ENCODE peak calls at places on chromosomes 3 and 15, in eight cellular contexts. M is CD8-positive, alpha-beta T cell; X is nephron progenitor cell; W is endodermal cell; B is neural progenitor cell; G is fibroblast of mammary gland; O is GM13977; I is foreskin fibroblast. Z is an unnamed sample.

GRCh38 chr3:160931474-160931873 is 173.7 kb downstream of the B3GALNT1 start:
- DNase-seq in I (peak; percentile 62), M (no peak), B (no peak), X (no peak), W (no peak), G (peak; percentile 78), O (no peak), Z (no peak)

GRCh38 chr15:92029767-92030166 is 176.3 kb downstream of the SLCO3A1 start:
- DNase-seq in B (no peak), X (no peak), M (no peak), W (peak; percentile 20), I (no peak), O (no peak), G (no peak), Z (no peak)

GRCh38 chr3:142734834-142735233 is 11.0 kb downstream of the TRPC1 start:
- DNase-seq in B (no peak), G (no peak), X (no peak), W (no peak), M (no peak), I (no peak), O (no peak), Z (no peak)

GRCh38 chr3:190239325-190239724 is 82.9 kb downstream of the CLDN1 start:
- DNase-seq in B (no peak), W (no peak), M (no peak), G (no peak), O (no peak), X (no peak), I (no peak), Z (no peak)

GRCh38 chr3:39148116-39149058 is 5.0 kb downstream of the CSRNP1 start:
- DNase-seq in O (peak; percentile 55), W (peak; percentile 52), B (no peak), I (no peak), G (peak; percentile 35), M (peak; percentile 39), X (no peak), Z (no peak)

GRCh38 chr3:182214406-182214805 is 502.7 kb downstream of the SOX2 start:
- DNase-seq in W (no peak), X (no peak), B (no peak), G (peak; percentile 45), M (no peak), O (no peak), I (no peak), Z (no peak)

GRCh38 chr3:187624588-187624987 is 45.6 kb downstream of the SST start:
- DNase-seq in O (no peak), W (no peak), X (no peak), M (no peak), G (no peak), I (no peak), B (no peak), Z (no peak)

GRCh38 chr15:76100361-76100760 is 40.6 kb downstream of the TMEM266 start:
- DNase-seq in G (no peak), I (no peak), X (no peak), M (no peak), B (no peak), O (no peak), W (no peak), Z (no peak)

GRCh38 chr3:188367741-188368140 is 213.8 kb downstream of the LPP start:
- DNase-seq in G (no peak), O (no peak), X (no peak), B (no peak), W (no peak), I (no peak), M (no peak), Z (no peak)

GRCh38 chr3:48502121-48502520 is 1.9 kb downstream of the SHISA5 start:
- DNase-seq in O (no peak), B (no peak), I (no peak), W (no peak), X (no peak), G (no peak), M (no peak), Z (no peak)

GRCh38 chr3:71521940-71522876 is 61.3 kb downstream of the FOXP1 start:
- DNase-seq in M (no peak), W (no peak), X (no peak), B (no peak), O (no peak), G (no peak), I (no peak), Z (no peak)

GRCh38 chr3:113404637-113405036 is 36.7 kb downstream of the CFAP44 start:
- DNase-seq in X (no peak), W (no peak), B (no peak), O (no peak), M (no peak), G (no peak), I (no peak), Z (no peak)

GRCh38 chr15:38069506-38069905 is 135.1 kb downstream of the TMCO5A start:
- DNase-seq in I (peak; percentile 84), B (peak; percentile 7), G (peak; percentile 94), M (no peak), W (no peak), O (no peak), X (no peak), Z (no peak)

GRCh38 chr3:17238029-17238428 is 353.3 kb downstream of the PLCL2 start:
- DNase-seq in W (no peak), G (no peak), B (no peak), X (no peak), O (no peak), I (no peak), M (no peak), Z (no peak)

GRCh38 chr3:17235311-17235710 is 350.6 kb downstream of the PLCL2 start:
- DNase-seq in O (no peak), G (no peak), W (no peak), M (no peak), X (no peak), I (no peak), B (no peak), Z (no peak)

GRCh38 chr3:17234382-17234781 is 349.6 kb downstream of the PLCL2 start:
- DNase-seq in B (no peak), X (no peak), M (no peak), W (no peak), G (no peak), I (no peak), O (no peak), Z (no peak)

GRCh38 chr3:17243616-17244015 is 358.9 kb downstream of the PLCL2 start:
- DNase-seq in X (no peak), M (no peak), I (no peak), B (no peak), O (no peak), W (no peak), G (peak; percentile 54), Z (no peak)

DNA sequence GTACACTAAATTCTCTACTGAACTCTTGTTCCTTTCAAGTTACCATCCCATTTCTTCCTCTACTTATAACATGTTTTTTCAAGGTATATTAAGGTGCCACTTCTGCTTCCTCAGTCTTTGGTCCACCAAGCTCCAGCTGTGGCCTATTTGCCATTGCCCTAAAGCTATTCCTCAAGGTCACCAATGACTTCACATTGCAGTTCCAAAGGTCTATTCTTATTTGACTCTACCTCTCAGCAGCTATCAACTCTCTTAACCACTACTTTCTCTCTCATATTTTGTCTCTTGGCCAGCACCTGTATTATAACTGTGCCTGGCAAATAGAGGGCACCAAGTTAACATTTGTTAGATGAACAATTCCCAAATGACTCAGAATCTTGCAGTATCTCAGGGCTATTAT is 354.7 kb downstream of the PLCL2 start:
- DNase-seq in B (no peak), X (no peak), O (no peak), W (no peak), I (no peak), M (no peak), G (no peak), Z (no peak)
- TF ChIP-seq CTCF in B (no peak), X (no peak), O (no peak), W (no peak), I (no peak), M (no peak), G (no peak), Z (no peak)

GRCh38 chr3:98185180-98185579 is 18.7 kb downstream of the OR5H15 start:
- DNase-seq in M (no peak), I (no peak), W (peak; percentile 48), O (no peak), X (no peak), B (peak; percentile 40), G (no peak), Z (no peak)
- TF ChIP-seq CTCF in M (no peak), I (no peak), W (peak; percentile 65), O (no peak), X (no peak), B (peak; percentile 43), G (no peak), Z (no peak)

GRCh38 chr3:12708584-12709192 is 44.8 kb upstream of the RAF1 start:
- DNase-seq in W (no peak), G (peak; percentile 86), B (no peak), X (no peak), O (no peak), I (peak; percentile 84), M (no peak), Z (no peak)
- TF ChIP-seq CTCF in W (no peak), G (peak; percentile 40), B (no peak), X (no peak), O (no peak), I (peak; percentile 45), M (no peak), Z (no peak)

GRCh38 chr15:90231028-90232017 is 2.4 kb downstream of the CIB1 start:
- DNase-seq in I (no peak), M (peak; percentile 82), W (no peak), B (no peak), G (no peak), O (peak; percentile 77), X (no peak), Z (no peak)

GRCh38 chr15:90232941-90233700 is 620 bp downstream of the CIB1 start:
- DNase-seq in I (peak; percentile 41), O (peak; percentile 51), B (peak; percentile 72), W (peak; percentile 90), G (peak; percentile 51), M (peak; percentile 53), X (peak; percentile 66), Z (no peak)

GRCh38 chr15:90234519-90234988 is 545 bp downstream of the GDPGP1 start:
- DNase-seq in O (no peak), B (no peak), M (no peak), W (no peak), G (peak; percentile 17), X (no peak), I (no peak), Z (no peak)

GRCh38 chr15:90232196-90232595 is 1.5 kb downstream of the CIB1 start:
- DNase-seq in G (peak; percentile 15), X (no peak), B (no peak), W (no peak), O (peak; percentile 28), I (no peak), M (no peak), Z (no peak)

DNA sequence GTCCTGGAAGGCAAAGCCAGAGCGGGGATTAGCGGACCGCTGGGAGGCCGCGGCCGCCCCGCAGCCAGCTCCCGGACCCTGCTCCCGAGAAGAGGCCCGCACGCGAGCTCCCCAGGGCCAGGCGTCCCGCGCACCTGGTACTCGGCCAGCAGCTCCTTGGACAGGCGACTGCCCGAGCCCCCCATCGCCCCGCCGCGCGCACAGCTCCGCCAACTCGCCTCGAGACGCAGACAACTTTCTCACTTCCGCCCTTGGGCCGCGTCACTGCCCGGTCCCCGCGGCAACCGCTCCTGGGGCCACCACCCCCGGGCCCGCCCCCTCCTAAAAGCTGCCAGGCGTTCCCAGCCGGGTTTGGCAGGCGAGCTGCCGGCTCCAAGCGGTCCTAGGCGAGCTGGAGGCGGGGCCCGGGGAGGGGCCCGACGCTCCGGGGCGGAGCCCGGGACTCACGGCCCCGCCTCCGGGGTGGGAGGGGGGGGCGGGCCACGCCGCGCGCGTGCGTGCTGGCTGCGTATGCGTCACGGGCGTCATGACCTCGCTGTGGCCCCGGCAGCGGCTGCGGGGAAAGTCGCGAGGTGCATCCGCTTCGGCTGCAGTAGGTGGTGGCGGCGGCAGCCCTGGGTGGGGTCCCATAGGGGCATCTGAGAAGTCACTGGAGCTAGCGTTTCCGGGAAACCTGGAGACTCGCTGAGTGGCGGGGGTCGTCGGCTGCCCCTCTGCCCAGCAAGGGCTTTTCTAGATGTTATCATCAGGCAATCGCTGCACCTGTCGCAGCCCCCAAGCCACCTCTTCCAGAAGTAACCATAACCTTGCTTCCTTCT is at the start of the genes CIB1 and GDPGP1:
- DNase-seq in B (peak; percentile 97), W (peak; percentile 98), X (peak; percentile 94), G (peak; percentile 94), O (peak; percentile 99), M (peak; percentile 96), I (peak; percentile 97), Z (peak; percentile 90)
- TF ChIP-seq CTCF in B (no peak), W (no peak), X (no peak), G (no peak), O (no peak), M (no peak), I (no peak), Z (no peak)